ENCODE peak calls at places on chromosomes 13 and 19, in six cellular contexts. One of them, this sample, is unnamed. For H3K4me1, the result is how much of the 10 kb centered on the place peaks cover.

GRCh38 chr13:25046985-25047660 is 48.8 kb upstream of the PABPC3 start:
- DNase-seq in pancreas: no peak
- DNase-seq in PC-9: no peak
- DNase-seq in neural progenitor cell: peak
- DNase-seq in Peyer's patch: no peak
- DNase-seq in A549: no peak
- DNase-seq in this sample: peak

GRCh38 chr19:34288381-34288780 is 34.0 kb downstream of the GARRE1 start:
- DNase-seq in A549: no peak
- DNase-seq in pancreas: no peak
- DNase-seq in neural progenitor cell: no peak
- DNase-seq in PC-9: no peak
- DNase-seq in Peyer's patch: no peak
- DNase-seq in this sample: no peak

GRCh38 chr19:4539697-4540581 is at the start of gene LRG1:
- DNase-seq in Peyer's patch: no peak
- DNase-seq in neural progenitor cell: no peak
- DNase-seq in pancreas: peak
- DNase-seq in A549: no peak
- DNase-seq in PC-9: peak
- DNase-seq in this sample: no peak

GRCh38 chr13:59774511-59774911 is 389.2 kb downstream of the DIAPH3 start:
- DNase-seq in PC-9: peak
- DNase-seq in Peyer's patch: no peak
- DNase-seq in neural progenitor cell: peak
- DNase-seq in pancreas: no peak
- DNase-seq in A549: peak
- DNase-seq in this sample: no peak

GRCh38 chr13:28313579-28313978 is 175.2 kb downstream of the PAN3 start:
- DNase-seq in neural progenitor cell: peak
- DNase-seq in A549: no peak
- DNase-seq in PC-9: no peak
- DNase-seq in Peyer's patch: no peak
- DNase-seq in pancreas: no peak
- DNase-seq in this sample: no peak

GRCh38 chr19:41939861-41940442 is 11.7 kb upstream of the ERFL start:
- DNase-seq in neural progenitor cell: peak
- DNase-seq in PC-9: no peak
- DNase-seq in pancreas: no peak
- DNase-seq in Peyer's patch: peak
- DNase-seq in A549: no peak
- DNase-seq in this sample: no peak

GRCh38 chr19:11494634-11495285 is 10.9 kb downstream of the ZNF653 start:
- DNase-seq in A549: no peak
- DNase-seq in neural progenitor cell: no peak
- DNase-seq in PC-9: no peak
- DNase-seq in pancreas: no peak
- DNase-seq in Peyer's patch: no peak
- DNase-seq in this sample: no peak

GRCh38 chr13:26616126-26616525 is 58.6 kb downstream of the WASF3 start:
- DNase-seq in PC-9: no peak
- DNase-seq in pancreas: no peak
- DNase-seq in A549: no peak
- DNase-seq in Peyer's patch: no peak
- DNase-seq in neural progenitor cell: no peak
- DNase-seq in this sample: peak

GRCh38 chr13:112874751-112875300 is 94.2 kb upstream of the MCF2L start:
- DNase-seq in neural progenitor cell: no peak
- DNase-seq in pancreas: no peak
- DNase-seq in PC-9: no peak
- DNase-seq in Peyer's patch: no peak
- DNase-seq in A549: no peak
- DNase-seq in this sample: no peak

GRCh38 chr19:45528744-45529453 is 21.6 kb downstream of the VASP start:
- DNase-seq in neural progenitor cell: peak
- DNase-seq in pancreas: peak
- DNase-seq in A549: peak
- DNase-seq in PC-9: peak
- DNase-seq in Peyer's patch: no peak
- DNase-seq in this sample: peak

GRCh38 chr19:55484571-55485438 is at the start of gene NAT14:
- DNase-seq in neural progenitor cell: peak
- DNase-seq in Peyer's patch: peak
- DNase-seq in A549: peak
- DNase-seq in pancreas: peak
- DNase-seq in PC-9: no peak
- DNase-seq in this sample: peak

GRCh38 chr13:101449971-101450748 is 2.3 kb upstream of the ITGBL1 start:
- DNase-seq in A549: peak
- DNase-seq in Peyer's patch: no peak
- DNase-seq in pancreas: no peak
- DNase-seq in neural progenitor cell: no peak
- DNase-seq in PC-9: peak
- DNase-seq in this sample: peak

GRCh38 chr19:45405435-45406164 is 731 bp upstream of the PPP1R13L start:
- DNase-seq in PC-9: peak
- DNase-seq in pancreas: peak
- DNase-seq in neural progenitor cell: peak
- DNase-seq in Peyer's patch: peak
- DNase-seq in A549: peak
- DNase-seq in this sample: peak

GRCh38 chr13:67229438-67230242 is 496 bp downstream of the PCDH9 start:
- DNase-seq in A549: no peak
- DNase-seq in neural progenitor cell: peak
- DNase-seq in pancreas: no peak
- DNase-seq in PC-9: no peak
- DNase-seq in Peyer's patch: no peak
- DNase-seq in this sample: peak

GRCh38 chr13:40389081-40389641 is 277.3 kb downstream of the FOXO1 start:
- DNase-seq in neural progenitor cell: no peak
- DNase-seq in pancreas: no peak
- DNase-seq in PC-9: no peak
- DNase-seq in Peyer's patch: peak
- DNase-seq in A549: no peak
- DNase-seq in this sample: no peak

GRCh38 chr19:53962887-53963435 is at the start of gene CACNG8:
- DNase-seq in A549: no peak
- DNase-seq in neural progenitor cell: peak
- DNase-seq in Peyer's patch: no peak
- DNase-seq in PC-9: no peak
- DNase-seq in pancreas: no peak
- DNase-seq in this sample: no peak

GRCh38 chr13:106753241-106753640 is 185.3 kb upstream of the ARGLU1 start:
- DNase-seq in PC-9: no peak
- DNase-seq in neural progenitor cell: peak
- DNase-seq in A549: no peak
- DNase-seq in pancreas: no peak
- DNase-seq in Peyer's patch: no peak
- DNase-seq in this sample: no peak

GRCh38 chr13:84137292-84137691 is 255.0 kb upstream of the SLITRK1 start:
- DNase-seq in PC-9: no peak
- DNase-seq in pancreas: no peak
- DNase-seq in A549: no peak
- DNase-seq in neural progenitor cell: no peak
- DNase-seq in Peyer's patch: peak
- DNase-seq in this sample: peak

GRCh38 chr13:49140910-49141611 is 79.1 kb upstream of the MLNR start:
- DNase-seq in neural progenitor cell: no peak
- DNase-seq in Peyer's patch: no peak
- DNase-seq in pancreas: no peak
- DNase-seq in A549: no peak
- DNase-seq in PC-9: no peak
- DNase-seq in this sample: no peak

GRCh38 chr19:2429917-2430570 is 2.7 kb upstream of the TIMM13 start:
- DNase-seq in A549: no peak
- DNase-seq in neural progenitor cell: no peak
- DNase-seq in Peyer's patch: no peak
- DNase-seq in pancreas: no peak
- DNase-seq in PC-9: no peak
- DNase-seq in this sample: no peak

GRCh38 chr13:30710442-30710841 is 24.9 kb upstream of the ALOX5AP start:
- DNase-seq in pancreas: no peak
- DNase-seq in A549: no peak
- DNase-seq in Peyer's patch: no peak
- DNase-seq in PC-9: no peak
- DNase-seq in neural progenitor cell: no peak
- DNase-seq in this sample: no peak

GRCh38 chr13:48199404-48199991 is 33.5 kb upstream of the ITM2B start:
- DNase-seq in PC-9: no peak
- DNase-seq in A549: no peak
- DNase-seq in neural progenitor cell: no peak
- DNase-seq in pancreas: no peak
- DNase-seq in Peyer's patch: no peak
- DNase-seq in this sample: no peak

GRCh38 chr19:10453852-10454251 is 33.5 kb downstream of the PDE4A start:
- DNase-seq in A549: no peak
- DNase-seq in PC-9: no peak
- DNase-seq in pancreas: no peak
- DNase-seq in neural progenitor cell: no peak
- DNase-seq in Peyer's patch: no peak
- DNase-seq in this sample: no peak

GRCh38 chr13:83621765-83622421 is 260.4 kb downstream of the SLITRK1 start:
- DNase-seq in A549: no peak
- DNase-seq in Peyer's patch: no peak
- DNase-seq in pancreas: no peak
- DNase-seq in neural progenitor cell: no peak
- DNase-seq in PC-9: no peak
- DNase-seq in this sample: no peak

GRCh38 chr19:2983351-2984195 is 6.2 kb downstream of the TLE6 start:
- DNase-seq in PC-9: peak
- DNase-seq in A549: no peak
- DNase-seq in Peyer's patch: no peak
- DNase-seq in neural progenitor cell: peak
- DNase-seq in pancreas: peak
- DNase-seq in this sample: peak

GRCh38 chr13:39451860-39452301 is 151.1 kb downstream of the LHFPL6 start:
- DNase-seq in A549: no peak
- DNase-seq in PC-9: no peak
- DNase-seq in neural progenitor cell: no peak
- DNase-seq in Peyer's patch: no peak
- DNase-seq in pancreas: no peak
- DNase-seq in this sample: peak

GRCh38 chr19:33275933-33276619 is 26.3 kb downstream of the CEBPA start:
- DNase-seq in Peyer's patch: no peak
- DNase-seq in A549: no peak
- DNase-seq in PC-9: no peak
- DNase-seq in pancreas: no peak
- DNase-seq in neural progenitor cell: no peak
- DNase-seq in this sample: no peak

GRCh38 chr19:57016076-57016475 is 103.7 kb upstream of the USP29 start:
- DNase-seq in Peyer's patch: no peak
- DNase-seq in neural progenitor cell: no peak
- DNase-seq in PC-9: no peak
- DNase-seq in A549: no peak
- DNase-seq in pancreas: no peak
- DNase-seq in this sample: no peak

DNA sequence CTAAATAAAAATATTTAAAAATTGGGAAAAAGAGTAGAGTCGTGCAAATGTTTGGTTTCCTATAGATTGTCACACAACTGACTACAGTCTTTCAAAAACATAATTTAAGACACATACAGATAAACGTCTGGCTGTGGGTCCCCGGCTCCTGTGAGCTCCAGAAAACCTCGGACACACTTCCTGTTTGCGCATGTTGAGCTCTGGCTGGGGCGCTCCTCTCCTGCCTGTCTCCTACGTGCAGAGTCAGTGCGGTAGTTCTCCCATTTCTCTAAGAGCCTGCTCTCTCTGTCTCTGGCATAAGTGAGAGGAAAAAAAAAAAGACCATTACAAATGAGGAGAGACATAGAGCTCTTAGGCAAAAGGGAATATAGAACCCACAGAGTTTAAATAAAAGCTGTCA is 128.2 kb upstream of the OBI1 start:
- DNase-seq in PC-9: no peak
- DNase-seq in pancreas: no peak
- DNase-seq in A549: no peak
- DNase-seq in neural progenitor cell: no peak
- DNase-seq in Peyer's patch: no peak
- DNase-seq in this sample: no peak
- H3K27ac ChIP-seq in PC-9: no peak
- H3K27ac ChIP-seq in pancreas: no peak
- H3K27ac ChIP-seq in A549: no peak
- H3K27ac ChIP-seq in neural progenitor cell: no peak
- H3K27ac ChIP-seq in Peyer's patch: no peak
- H3K27ac ChIP-seq in this sample: no peak

DNA sequence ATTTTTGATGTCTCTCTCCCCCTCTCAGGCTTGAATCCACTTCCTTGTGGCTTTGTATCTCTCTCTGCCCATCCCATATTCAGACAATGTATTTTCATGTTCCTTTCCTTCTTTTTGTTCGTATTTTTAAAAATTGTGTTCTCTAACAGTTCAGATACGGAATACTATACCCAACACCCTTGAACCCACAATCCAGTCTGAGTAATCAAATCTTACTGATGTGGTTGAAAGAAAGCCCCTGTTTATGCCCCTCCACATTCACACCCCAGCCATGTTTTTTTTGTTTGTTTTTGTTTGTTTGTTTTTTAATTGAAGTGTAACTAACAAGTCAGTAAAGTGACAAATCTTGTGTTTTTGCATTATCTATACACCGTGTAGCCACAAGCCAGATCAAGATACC is 1.4 kb downstream of the SPIB start:
- DNase-seq in pancreas: no peak
- DNase-seq in neural progenitor cell: no peak
- DNase-seq in A549: no peak
- DNase-seq in Peyer's patch: no peak
- DNase-seq in PC-9: no peak
- DNase-seq in this sample: no peak
- H3K4me1 ChIP-seq in pancreas: under half
- H3K4me1 ChIP-seq in neural progenitor cell: under half
- H3K4me1 ChIP-seq in A549: under half
- H3K4me1 ChIP-seq in Peyer's patch: under half
- H3K4me1 ChIP-seq in PC-9: under half
- H3K4me1 ChIP-seq in this sample: under half

GRCh38 chr19:36113895-36114762 is 546 bp downstream of the POLR2I start:
- DNase-seq in Peyer's patch: peak
- DNase-seq in PC-9: no peak
- DNase-seq in A549: peak
- DNase-seq in neural progenitor cell: peak
- DNase-seq in pancreas: peak
- DNase-seq in this sample: peak
- TF ChIP-seq CTCF in Peyer's patch: no peak
- TF ChIP-seq CTCF in PC-9: peak
- TF ChIP-seq CTCF in A549: no peak
- TF ChIP-seq CTCF in neural progenitor cell: no peak
- TF ChIP-seq CTCF in pancreas: no peak
- TF ChIP-seq CTCF in this sample: no peak

DNA sequence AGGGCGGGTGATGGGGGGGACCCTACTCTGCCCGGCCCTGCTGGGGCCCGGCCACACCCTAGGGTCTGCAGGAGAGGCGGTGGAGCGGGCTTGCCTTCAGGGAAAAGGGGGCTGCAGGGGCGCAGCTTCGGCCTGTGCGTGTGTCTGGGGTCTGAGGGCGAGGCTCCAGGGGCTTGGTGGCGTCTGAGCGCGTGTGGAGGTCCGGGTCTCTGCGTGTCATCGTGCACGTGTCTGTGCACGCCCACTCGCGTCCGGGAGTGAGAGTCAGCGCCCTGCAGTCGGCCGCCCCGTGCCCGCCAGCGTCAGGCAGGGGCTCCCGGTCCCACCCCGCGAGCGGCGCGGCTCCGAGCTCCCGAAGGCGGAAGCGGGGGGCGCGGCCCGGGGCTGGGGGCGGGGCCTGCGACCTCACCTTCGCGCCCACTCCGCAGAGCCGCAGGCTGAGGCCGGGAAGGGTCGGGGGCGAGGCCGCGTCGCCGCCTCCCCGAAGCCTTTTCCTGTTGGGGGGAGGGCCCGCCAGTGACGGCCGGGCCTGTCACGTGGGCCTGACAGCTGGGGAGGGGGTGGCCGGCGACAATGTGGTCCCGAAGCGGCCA is at the start of gene ARHGAP45:
- DNase-seq in A549: no peak
- DNase-seq in neural progenitor cell: peak
- DNase-seq in PC-9: no peak
- DNase-seq in pancreas: no peak
- DNase-seq in Peyer's patch: peak
- DNase-seq in this sample: no peak
- H3K27ac ChIP-seq in A549: peak
- H3K27ac ChIP-seq in neural progenitor cell: no peak
- H3K27ac ChIP-seq in PC-9: peak
- H3K27ac ChIP-seq in pancreas: peak
- H3K27ac ChIP-seq in Peyer's patch: peak
- H3K27ac ChIP-seq in this sample: peak

This sample was measured in cardiac muscle cell.